ENCODE peak calls at places on chromosomes 2 and 18, in four cellular contexts. One of them, this sample, is unnamed.

GRCh38 chr18:23924813-23925212 is 89.7 kb upstream of the TTC39C start:
- DNase-seq in substantia nigra: no peak
- DNase-seq in non-pigmented ciliary epithelial cell: no peak
- DNase-seq in stimulated activated CD4-positive, alpha-beta T cell treated with anti-CD3 and anti-CD28 coated beads, Interleukin-2, amount 100 ng/mL, for 48 hours: no peak
- DNase-seq in this sample: no peak

GRCh38 chr2:114201781-114202180 is 240.7 kb upstream of the DPP10 start:
- DNase-seq in stimulated activated CD4-positive, alpha-beta T cell treated with anti-CD3 and anti-CD28 coated beads, Interleukin-2, amount 100 ng/mL, for 48 hours: no peak
- DNase-seq in non-pigmented ciliary epithelial cell: no peak
- DNase-seq in substantia nigra: no peak
- DNase-seq in this sample: no peak

GRCh38 chr2:235268535-235268934 is 225.3 kb upstream of the AGAP1 start:
- DNase-seq in substantia nigra: no peak
- DNase-seq in non-pigmented ciliary epithelial cell: peak
- DNase-seq in stimulated activated CD4-positive, alpha-beta T cell treated with anti-CD3 and anti-CD28 coated beads, Interleukin-2, amount 100 ng/mL, for 48 hours: no peak
- DNase-seq in this sample: no peak

GRCh38 chr2:72289283-72289682 is 141.6 kb upstream of the CYP26B1 start:
- DNase-seq in non-pigmented ciliary epithelial cell: peak
- DNase-seq in substantia nigra: no peak
- DNase-seq in stimulated activated CD4-positive, alpha-beta T cell treated with anti-CD3 and anti-CD28 coated beads, Interleukin-2, amount 100 ng/mL, for 48 hours: no peak
- DNase-seq in this sample: no peak

GRCh38 chr2:70520825-70521224 is 32.8 kb downstream of the TGFA start:
- DNase-seq in non-pigmented ciliary epithelial cell: no peak
- DNase-seq in substantia nigra: no peak
- DNase-seq in stimulated activated CD4-positive, alpha-beta T cell treated with anti-CD3 and anti-CD28 coated beads, Interleukin-2, amount 100 ng/mL, for 48 hours: no peak
- DNase-seq in this sample: no peak

GRCh38 chr2:158392683-158393082 is 63.9 kb downstream of the CCDC148 start:
- DNase-seq in non-pigmented ciliary epithelial cell: no peak
- DNase-seq in stimulated activated CD4-positive, alpha-beta T cell treated with anti-CD3 and anti-CD28 coated beads, Interleukin-2, amount 100 ng/mL, for 48 hours: no peak
- DNase-seq in substantia nigra: no peak
- DNase-seq in this sample: no peak

GRCh38 chr18:13178976-13179375 is 39.6 kb upstream of the LDLRAD4 start:
- DNase-seq in stimulated activated CD4-positive, alpha-beta T cell treated with anti-CD3 and anti-CD28 coated beads, Interleukin-2, amount 100 ng/mL, for 48 hours: no peak
- DNase-seq in non-pigmented ciliary epithelial cell: peak
- DNase-seq in substantia nigra: no peak
- DNase-seq in this sample: no peak

GRCh38 chr2:166373951-166374350 is 1.8 kb downstream of the SCN9A start:
- DNase-seq in substantia nigra: no peak
- DNase-seq in stimulated activated CD4-positive, alpha-beta T cell treated with anti-CD3 and anti-CD28 coated beads, Interleukin-2, amount 100 ng/mL, for 48 hours: no peak
- DNase-seq in non-pigmented ciliary epithelial cell: no peak
- DNase-seq in this sample: no peak

GRCh38 chr2:105102963-105103421 is 65.1 kb downstream of the MRPS9 start:
- DNase-seq in non-pigmented ciliary epithelial cell: peak
- DNase-seq in stimulated activated CD4-positive, alpha-beta T cell treated with anti-CD3 and anti-CD28 coated beads, Interleukin-2, amount 100 ng/mL, for 48 hours: no peak
- DNase-seq in substantia nigra: no peak
- DNase-seq in this sample: peak

GRCh38 chr18:50659091-50660003 is 99.5 kb downstream of the MAPK4 start:
- DNase-seq in substantia nigra: no peak
- DNase-seq in stimulated activated CD4-positive, alpha-beta T cell treated with anti-CD3 and anti-CD28 coated beads, Interleukin-2, amount 100 ng/mL, for 48 hours: no peak
- DNase-seq in non-pigmented ciliary epithelial cell: peak
- DNase-seq in this sample: no peak

GRCh38 chr2:179861777-179862117 is 335 bp upstream of the ZNF385B start:
- DNase-seq in substantia nigra: no peak
- DNase-seq in non-pigmented ciliary epithelial cell: no peak
- DNase-seq in stimulated activated CD4-positive, alpha-beta T cell treated with anti-CD3 and anti-CD28 coated beads, Interleukin-2, amount 100 ng/mL, for 48 hours: no peak
- DNase-seq in this sample: peak

GRCh38 chr2:222610746-222611145 is 45.1 kb downstream of the FARSB start:
- DNase-seq in stimulated activated CD4-positive, alpha-beta T cell treated with anti-CD3 and anti-CD28 coated beads, Interleukin-2, amount 100 ng/mL, for 48 hours: no peak
- DNase-seq in non-pigmented ciliary epithelial cell: no peak
- DNase-seq in substantia nigra: no peak
- DNase-seq in this sample: no peak

GRCh38 chr2:74513605-74514367 is 464 bp upstream of the TLX2 start:
- DNase-seq in stimulated activated CD4-positive, alpha-beta T cell treated with anti-CD3 and anti-CD28 coated beads, Interleukin-2, amount 100 ng/mL, for 48 hours: no peak
- DNase-seq in non-pigmented ciliary epithelial cell: no peak
- DNase-seq in substantia nigra: no peak
- DNase-seq in this sample: no peak

GRCh38 chr2:140687825-140688224 is 1443.0 kb downstream of the LRP1B start:
- DNase-seq in substantia nigra: no peak
- DNase-seq in stimulated activated CD4-positive, alpha-beta T cell treated with anti-CD3 and anti-CD28 coated beads, Interleukin-2, amount 100 ng/mL, for 48 hours: no peak
- DNase-seq in non-pigmented ciliary epithelial cell: no peak
- DNase-seq in this sample: no peak

GRCh38 chr2:235551965-235552364 is 58.1 kb downstream of the AGAP1 start:
- DNase-seq in substantia nigra: peak
- DNase-seq in stimulated activated CD4-positive, alpha-beta T cell treated with anti-CD3 and anti-CD28 coated beads, Interleukin-2, amount 100 ng/mL, for 48 hours: no peak
- DNase-seq in non-pigmented ciliary epithelial cell: no peak
- DNase-seq in this sample: peak

GRCh38 chr18:79554945-79555645 is 124.5 kb upstream of the CTDP1 start:
- DNase-seq in stimulated activated CD4-positive, alpha-beta T cell treated with anti-CD3 and anti-CD28 coated beads, Interleukin-2, amount 100 ng/mL, for 48 hours: no peak
- DNase-seq in substantia nigra: no peak
- DNase-seq in non-pigmented ciliary epithelial cell: no peak
- DNase-seq in this sample: no peak

GRCh38 chr2:1907283-1907682 is 163.0 kb upstream of the PXDN start:
- DNase-seq in substantia nigra: no peak
- DNase-seq in stimulated activated CD4-positive, alpha-beta T cell treated with anti-CD3 and anti-CD28 coated beads, Interleukin-2, amount 100 ng/mL, for 48 hours: no peak
- DNase-seq in non-pigmented ciliary epithelial cell: no peak
- DNase-seq in this sample: no peak

GRCh38 chr2:40259900-40260299 is 192.0 kb downstream of the SLC8A1 start:
- DNase-seq in non-pigmented ciliary epithelial cell: no peak
- DNase-seq in substantia nigra: no peak
- DNase-seq in stimulated activated CD4-positive, alpha-beta T cell treated with anti-CD3 and anti-CD28 coated beads, Interleukin-2, amount 100 ng/mL, for 48 hours: no peak
- DNase-seq in this sample: no peak

GRCh38 chr2:25817006-25817405 is 61.3 kb downstream of the ASXL2 start:
- DNase-seq in substantia nigra: no peak
- DNase-seq in non-pigmented ciliary epithelial cell: no peak
- DNase-seq in stimulated activated CD4-positive, alpha-beta T cell treated with anti-CD3 and anti-CD28 coated beads, Interleukin-2, amount 100 ng/mL, for 48 hours: no peak
- DNase-seq in this sample: no peak

GRCh38 chr2:54663424-54664030 is 59.9 kb upstream of the EML6 start:
- DNase-seq in stimulated activated CD4-positive, alpha-beta T cell treated with anti-CD3 and anti-CD28 coated beads, Interleukin-2, amount 100 ng/mL, for 48 hours: no peak
- DNase-seq in non-pigmented ciliary epithelial cell: no peak
- DNase-seq in substantia nigra: no peak
- DNase-seq in this sample: no peak

GRCh38 chr2:10296142-10296541 is 6.6 kb upstream of the HPCAL1 start:
- DNase-seq in non-pigmented ciliary epithelial cell: no peak
- DNase-seq in substantia nigra: no peak
- DNase-seq in stimulated activated CD4-positive, alpha-beta T cell treated with anti-CD3 and anti-CD28 coated beads, Interleukin-2, amount 100 ng/mL, for 48 hours: no peak
- DNase-seq in this sample: no peak

GRCh38 chr2:201918981-201919380 is 112.6 kb downstream of the CDK15 start:
- DNase-seq in non-pigmented ciliary epithelial cell: no peak
- DNase-seq in stimulated activated CD4-positive, alpha-beta T cell treated with anti-CD3 and anti-CD28 coated beads, Interleukin-2, amount 100 ng/mL, for 48 hours: no peak
- DNase-seq in substantia nigra: no peak
- DNase-seq in this sample: no peak

GRCh38 chr2:73451263-73451972 is 65.8 kb downstream of the ALMS1 start:
- DNase-seq in substantia nigra: no peak
- DNase-seq in stimulated activated CD4-positive, alpha-beta T cell treated with anti-CD3 and anti-CD28 coated beads, Interleukin-2, amount 100 ng/mL, for 48 hours: no peak
- DNase-seq in non-pigmented ciliary epithelial cell: no peak
- DNase-seq in this sample: no peak

GRCh38 chr2:50491541-50492114 is 540.3 kb downstream of the NRXN1 start:
- DNase-seq in stimulated activated CD4-positive, alpha-beta T cell treated with anti-CD3 and anti-CD28 coated beads, Interleukin-2, amount 100 ng/mL, for 48 hours: no peak
- DNase-seq in substantia nigra: no peak
- DNase-seq in non-pigmented ciliary epithelial cell: peak
- DNase-seq in this sample: peak

GRCh38 chr2:128172191-128172590 is 81.2 kb downstream of the UGGT1 start:
- DNase-seq in non-pigmented ciliary epithelial cell: no peak
- DNase-seq in substantia nigra: no peak
- DNase-seq in stimulated activated CD4-positive, alpha-beta T cell treated with anti-CD3 and anti-CD28 coated beads, Interleukin-2, amount 100 ng/mL, for 48 hours: no peak
- DNase-seq in this sample: peak

GRCh38 chr2:240642061-240642805 is 17.0 kb downstream of the GPR35 start:
- DNase-seq in substantia nigra: no peak
- DNase-seq in non-pigmented ciliary epithelial cell: no peak
- DNase-seq in stimulated activated CD4-positive, alpha-beta T cell treated with anti-CD3 and anti-CD28 coated beads, Interleukin-2, amount 100 ng/mL, for 48 hours: no peak
- DNase-seq in this sample: no peak

GRCh38 chr2:126175222-126175621 is 480.7 kb upstream of the GYPC start:
- DNase-seq in substantia nigra: no peak
- DNase-seq in stimulated activated CD4-positive, alpha-beta T cell treated with anti-CD3 and anti-CD28 coated beads, Interleukin-2, amount 100 ng/mL, for 48 hours: no peak
- DNase-seq in non-pigmented ciliary epithelial cell: no peak
- DNase-seq in this sample: no peak